ENCODE peak calls at places on chromosomes 2 and 18, in eight cellular contexts. U, T, G, F, J, N, Z and V are unnamed samples.

GRCh38 chr2:215624423-215624829 is 188.6 kb upstream of the FN1 start:
- DNase-seq in U (peak; percentile 83), J (peak; percentile 26), Z (peak; percentile 83), T (peak; percentile 21), F (peak; percentile 83), N (peak; percentile 78), G (peak; percentile 50), V (no peak)

GRCh38 chr2:40213071-40213470 is 238.8 kb downstream of the SLC8A1 start:
- DNase-seq in J (no peak), U (peak; percentile 77), G (no peak), T (peak; percentile 49), F (no peak), Z (no peak), N (peak; percentile 70), V (no peak)

GRCh38 chr18:78499586-78499985 is 480.0 kb upstream of the SALL3 start:
- DNase-seq in J (no peak), F (peak; percentile 65), N (no peak), T (no peak), U (no peak), G (no peak), Z (no peak), V (no peak)

GRCh38 chr2:47069628-47070154 is 85.4 kb downstream of the STPG4 start:
- DNase-seq in N (peak; percentile 76), Z (peak; percentile 92), J (no peak), T (peak; percentile 96), G (peak; percentile 47), U (peak; percentile 86), F (peak; percentile 93), V (no peak)

GRCh38 chr2:122391726-122392125 is 636.3 kb downstream of the TSN start:
- DNase-seq in Z (no peak), G (no peak), F (no peak), T (no peak), U (no peak), J (no peak), N (no peak), V (no peak)

GRCh38 chr2:157722580-157723234 is 94.0 kb upstream of the ACVR1C start:
- DNase-seq in Z (no peak), N (peak; percentile 13), U (peak; percentile 24), J (no peak), F (no peak), G (no peak), T (peak; percentile 17), V (no peak)

GRCh38 chr18:49174478-49174877 is 223.7 kb upstream of the SMAD7 start:
- DNase-seq in J (no peak), T (no peak), F (no peak), G (peak; percentile 31), Z (no peak), U (peak; percentile 69), N (peak; percentile 63), V (no peak)

GRCh38 chr2:101667823-101668222 is 29.7 kb upstream of the MAP4K4 start:
- DNase-seq in N (no peak), U (no peak), G (no peak), Z (no peak), T (no peak), F (no peak), J (no peak), V (no peak)

GRCh38 chr18:79199691-79200374 is 130.6 kb downstream of the ATP9B start:
- DNase-seq in U (peak; percentile 66), J (no peak), T (no peak), Z (no peak), N (peak; percentile 56), F (no peak), G (no peak), V (no peak)

GRCh38 chr2:100988630-100989417 is 13.3 kb upstream of the RPL31 start:
- DNase-seq in U (peak; percentile 10), T (no peak), Z (no peak), N (peak; percentile 8), G (no peak), J (no peak), F (no peak), V (no peak)

GRCh38 chr2:216464104-216464720 is 34.4 kb upstream of the RPL37A start:
- DNase-seq in G (no peak), N (no peak), J (no peak), Z (no peak), F (no peak), U (no peak), T (no peak), V (no peak)

DNA sequence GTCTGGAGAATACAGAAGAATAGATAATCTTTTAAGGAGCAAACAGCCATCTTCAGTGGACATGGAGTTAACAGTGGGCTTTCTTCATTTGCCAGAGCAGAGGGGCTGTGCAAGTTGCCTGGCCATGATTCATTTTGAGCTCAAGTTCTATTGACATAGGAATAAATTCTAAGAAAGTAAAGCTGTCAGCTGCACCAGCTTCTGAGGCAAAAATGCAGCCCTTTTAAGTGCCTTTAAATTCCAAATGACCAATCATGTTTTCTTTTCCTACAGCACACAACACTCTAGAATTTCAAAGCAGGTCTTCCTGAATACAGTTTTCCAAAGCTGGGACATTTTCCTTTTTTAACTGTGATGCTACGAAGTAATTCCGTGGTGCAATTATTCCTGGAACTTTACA is 246.4 kb upstream of the NT5C1B start:
- DNase-seq in J (no peak), T (no peak), G (no peak), Z (no peak), U (no peak), F (no peak), N (no peak), V (no peak)
- H3K27ac ChIP-seq in J (no peak overlapping the region), T (no peak overlapping the region), G (no peak overlapping the region), Z (no peak overlapping the region), U (no peak overlapping the region), F (no peak overlapping the region), N (no peak overlapping the region), V (no peak overlapping the region)

DNA sequence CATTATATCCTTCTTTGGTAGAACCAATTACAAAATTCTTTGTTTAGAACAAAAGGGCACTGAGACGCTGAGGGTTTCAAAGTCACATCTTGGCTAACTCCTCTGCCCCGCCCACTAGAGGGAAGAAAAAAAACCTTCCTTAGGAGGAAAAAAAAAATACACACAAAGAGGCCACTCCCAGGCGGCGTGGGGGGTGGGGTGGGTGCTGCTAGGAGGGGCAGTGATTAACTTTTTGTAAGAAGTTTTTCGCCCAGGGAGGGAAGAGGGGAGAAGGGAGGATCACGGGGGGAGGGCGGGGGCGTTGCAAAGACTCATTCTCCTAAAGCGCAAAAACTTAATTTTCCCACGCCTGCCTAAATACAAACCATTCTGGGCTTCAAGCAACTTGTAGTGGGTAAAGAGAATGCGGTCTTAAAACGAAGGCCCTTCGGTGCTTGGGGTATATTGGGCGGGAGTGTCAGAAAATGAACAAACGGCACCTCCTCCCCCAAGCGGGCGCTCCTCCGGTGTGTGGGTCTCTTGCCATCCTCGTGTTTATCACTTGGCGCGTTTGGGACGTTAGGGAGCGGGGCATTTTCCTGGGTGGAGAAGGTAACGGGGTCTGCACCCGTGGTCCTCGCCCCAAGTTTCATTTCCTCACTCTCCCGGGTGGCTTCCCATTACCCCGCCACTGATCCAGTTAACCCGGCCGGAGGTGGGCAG is 1.7 kb downstream of the CXCR4 start:
- DNase-seq in Z (peak; percentile 79), F (no peak), J (peak; percentile 30), T (peak; percentile 19), U (no peak), N (no peak), G (no peak), V (peak; percentile 86)
- H3K4me3 ChIP-seq in Z (peak overlapping the region; percentile 46), F (peak overlapping the region; percentile 69), J (peak overlapping the region; percentile 58), T (peak overlapping the region; percentile 65), U (peak overlapping the region; percentile 20), N (peak overlapping the region; percentile 51), G (peak overlapping the region; percentile 17), V (peak overlapping the region; percentile 83)

GRCh38 chr2:62774555-62775366 is 69.2 kb downstream of the EHBP1 start:
- DNase-seq in G (peak; percentile 69), Z (no peak), T (peak; percentile 80), F (no peak), N (peak; percentile 61), U (peak; percentile 70), J (peak; percentile 32), V (no peak)

GRCh38 chr2:62770629-62771028 is 65.1 kb downstream of the EHBP1 start:
- DNase-seq in T (no peak), N (no peak), G (no peak), F (no peak), J (no peak), U (no peak), Z (no peak), V (no peak)

DNA sequence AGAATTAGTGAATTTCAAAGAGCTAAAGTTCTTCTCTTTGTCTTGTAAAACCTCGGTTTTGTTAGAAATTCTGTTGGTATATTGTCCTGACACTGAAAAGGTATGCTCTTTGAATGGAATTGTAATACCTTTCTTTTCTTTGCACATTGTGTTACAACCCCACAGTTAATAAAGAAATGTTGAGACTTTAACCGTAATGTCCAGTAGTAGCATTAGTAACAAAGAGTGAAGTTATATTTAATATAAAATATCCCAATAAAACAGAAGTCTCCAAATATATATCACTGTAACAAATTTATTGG is 69.8 kb downstream of the EHBP1 start:
- DNase-seq in Z (no peak), T (no peak), F (no peak), J (no peak), G (no peak), N (no peak), U (no peak), V (no peak)
- TF ChIP-seq CTCF in Z (no peak), T (peak; percentile 7), F (peak; percentile 25), J (no peak), G (no peak), N (no peak), U (no peak), V (peak; percentile 18)

DNA sequence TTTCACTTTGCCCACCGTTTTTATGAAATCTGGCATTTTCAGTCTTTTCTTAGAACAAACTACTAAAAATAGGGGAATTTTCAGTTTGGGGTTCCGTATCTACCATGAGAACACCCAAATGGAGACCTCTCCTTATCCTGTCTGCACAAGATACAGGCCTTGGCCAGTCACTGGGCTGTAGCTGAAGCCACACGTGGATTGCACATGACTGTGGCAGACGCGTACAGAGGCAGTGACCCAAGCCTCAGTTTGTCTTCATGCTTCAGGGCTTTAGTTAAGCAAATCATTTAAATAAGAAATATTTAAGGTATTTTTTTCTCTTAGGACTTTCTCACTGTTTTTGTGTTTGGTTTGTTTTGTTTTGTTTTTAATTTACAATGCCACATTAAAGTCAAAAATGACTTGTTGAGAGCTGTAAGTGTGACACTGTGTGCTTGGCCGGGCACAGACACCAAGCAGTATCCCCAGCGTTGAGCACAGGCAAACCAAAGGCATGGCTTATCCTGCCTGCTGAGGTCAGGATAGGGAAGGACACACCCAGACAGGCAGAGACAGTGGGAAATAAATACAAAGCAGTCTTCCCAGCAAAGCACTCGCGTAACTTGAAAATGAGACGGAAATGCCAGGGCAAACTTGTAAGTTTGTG is 53.3 kb downstream of the TRAPPC12 start:
- DNase-seq in N (no peak), F (no peak), Z (no peak), J (no peak), G (no peak), T (no peak), U (no peak), V (no peak)
- H3K27ac ChIP-seq in N (no peak overlapping the region), F (no peak overlapping the region), Z (no peak overlapping the region), J (no peak overlapping the region), G (no peak overlapping the region), T (no peak overlapping the region), U (no peak overlapping the region), V (no peak overlapping the region)

GRCh38 chr2:222424281-222424728 is at the start of gene SGPP2:
- DNase-seq in G (no peak), J (peak; percentile 54), U (no peak), Z (no peak), T (no peak), N (no peak), F (no peak), V (no peak)
- H3K4me3 ChIP-seq in G (peak within 1 kb of the TSS; percentile 49), J (peak within 1 kb of the TSS; percentile 57), U (no peak within 1 kb of the TSS), Z (peak within 1 kb of the TSS; percentile 18), T (no peak within 1 kb of the TSS), N (peak within 1 kb of the TSS; percentile 10), F (peak within 1 kb of the TSS; percentile 74), V (no peak within 1 kb of the TSS)